ENCODE peak calls at places on chromosomes 11 and 22, in five cellular contexts. One of them, this sample, is unnamed.

GRCh38 chr22:29072193-29072978 is 449 bp upstream of the KREMEN1 start:
- DNase-seq in activated T-helper 1 cell treated with Interleukin-2 at 50 U/mL for 16 hours: peak
- DNase-seq in globus pallidus: peak
- DNase-seq in fibroblast of the aortic adventitia: peak
- DNase-seq in NCI-H2029: peak
- DNase-seq in this sample: no peak

GRCh38 chr11:67300756-67301312 is 2.5 kb upstream of the SSH3 start:
- DNase-seq in globus pallidus: no peak
- DNase-seq in fibroblast of the aortic adventitia: no peak
- DNase-seq in NCI-H2029: no peak
- DNase-seq in activated T-helper 1 cell treated with Interleukin-2 at 50 U/mL for 16 hours: no peak
- DNase-seq in this sample: no peak

GRCh38 chr22:41290262-41291221 is 4.6 kb upstream of the RANGAP1 start:
- DNase-seq in globus pallidus: no peak
- DNase-seq in NCI-H2029: no peak
- DNase-seq in fibroblast of the aortic adventitia: peak
- DNase-seq in activated T-helper 1 cell treated with Interleukin-2 at 50 U/mL for 16 hours: no peak
- DNase-seq in this sample: peak

GRCh38 chr11:1845571-1846452 is 7.0 kb downstream of the TNNI2 start:
- DNase-seq in activated T-helper 1 cell treated with Interleukin-2 at 50 U/mL for 16 hours: no peak
- DNase-seq in fibroblast of the aortic adventitia: no peak
- DNase-seq in globus pallidus: no peak
- DNase-seq in NCI-H2029: no peak
- DNase-seq in this sample: no peak

GRCh38 chr11:64778473-64779298 is at the start of gene SF1:
- DNase-seq in globus pallidus: peak
- DNase-seq in NCI-H2029: peak
- DNase-seq in activated T-helper 1 cell treated with Interleukin-2 at 50 U/mL for 16 hours: peak
- DNase-seq in fibroblast of the aortic adventitia: peak
- DNase-seq in this sample: peak

GRCh38 chr11:36455658-36456111 is 54.4 kb downstream of the TRAF6 start:
- DNase-seq in fibroblast of the aortic adventitia: peak
- DNase-seq in globus pallidus: peak
- DNase-seq in activated T-helper 1 cell treated with Interleukin-2 at 50 U/mL for 16 hours: no peak
- DNase-seq in NCI-H2029: peak
- DNase-seq in this sample: peak

GRCh38 chr22:49021926-49022815 is 805.5 kb downstream of the BRD1 start:
- DNase-seq in fibroblast of the aortic adventitia: no peak
- DNase-seq in activated T-helper 1 cell treated with Interleukin-2 at 50 U/mL for 16 hours: no peak
- DNase-seq in NCI-H2029: no peak
- DNase-seq in globus pallidus: no peak
- DNase-seq in this sample: no peak

GRCh38 chr22:23675502-23676415 is 15.1 kb upstream of the RGL4 start:
- DNase-seq in globus pallidus: no peak
- DNase-seq in fibroblast of the aortic adventitia: no peak
- DNase-seq in activated T-helper 1 cell treated with Interleukin-2 at 50 U/mL for 16 hours: no peak
- DNase-seq in NCI-H2029: no peak
- DNase-seq in this sample: no peak

GRCh38 chr11:131889146-131889577 is 518.7 kb downstream of the NTM start:
- DNase-seq in activated T-helper 1 cell treated with Interleukin-2 at 50 U/mL for 16 hours: no peak
- DNase-seq in NCI-H2029: no peak
- DNase-seq in globus pallidus: no peak
- DNase-seq in fibroblast of the aortic adventitia: peak
- DNase-seq in this sample: peak

GRCh38 chr11:30545507-30545906 is 40.6 kb downstream of the MPPED2 start:
- DNase-seq in NCI-H2029: no peak
- DNase-seq in globus pallidus: no peak
- DNase-seq in fibroblast of the aortic adventitia: no peak
- DNase-seq in activated T-helper 1 cell treated with Interleukin-2 at 50 U/mL for 16 hours: no peak
- DNase-seq in this sample: no peak

GRCh38 chr22:31271485-31271884 is 20.8 kb downstream of the PIK3IP1 start:
- DNase-seq in globus pallidus: no peak
- DNase-seq in NCI-H2029: no peak
- DNase-seq in activated T-helper 1 cell treated with Interleukin-2 at 50 U/mL for 16 hours: no peak
- DNase-seq in fibroblast of the aortic adventitia: no peak
- DNase-seq in this sample: peak

GRCh38 chr11:69140635-69141034 is 15.1 kb upstream of the SMIM38 start:
- DNase-seq in fibroblast of the aortic adventitia: no peak
- DNase-seq in NCI-H2029: no peak
- DNase-seq in globus pallidus: no peak
- DNase-seq in activated T-helper 1 cell treated with Interleukin-2 at 50 U/mL for 16 hours: no peak
- DNase-seq in this sample: no peak

This sample was measured in astrocyte.